ENCODE peak calls at places on chromosomes 13 and 19, in ten cellular contexts. One of them, this sample, is unnamed.

GRCh38 chr19:35495107-35496064 is 5.1 kb upstream of the KRTDAP start:
- DNase-seq in T-helper 17 cell: peak; percentile 43
- DNase-seq in stimulated activated CD8-positive, alpha-beta memory T cell treated with anti-CD3 and anti-CD28 coated beads, Interleukin-12 subunit alpha, Interleukin-12 subunit beta, amount 100 ng/mL, for 4 hours: peak; percentile 66
- DNase-seq in Panc1: peak; percentile 33
- DNase-seq in MM.1S: peak; percentile 48
- DNase-seq in HT-29: peak; percentile 66
- DNase-seq in stimulated activated CD4-positive, alpha-beta T cell treated with anti-CD3 and anti-CD28 coated beads, Interleukin-2, amount 100 ng/mL, for 4 hours: peak; percentile 89
- DNase-seq in activated CD4-positive, alpha-beta T cell treated with anti-CD3 and anti-CD28 coated beads for 4 hours: peak; percentile 92
- DNase-seq in activated CD4-positive, CD25-positive, alpha-beta regulatory T cell treated with anti-CD3 and anti-CD28 coated beads, Interleukin-2, amount 50 U/mL, for 16 hours: peak; percentile 52
- DNase-seq in A549: peak; percentile 81
- DNase-seq in this sample: peak; percentile 68

GRCh38 chr13:62684359-62684758 is 1268.7 kb upstream of the PCDH20 start:
- DNase-seq in T-helper 17 cell: no peak
- DNase-seq in stimulated activated CD8-positive, alpha-beta memory T cell treated with anti-CD3 and anti-CD28 coated beads, Interleukin-12 subunit alpha, Interleukin-12 subunit beta, amount 100 ng/mL, for 4 hours: no peak
- DNase-seq in Panc1: no peak
- DNase-seq in MM.1S: no peak
- DNase-seq in HT-29: no peak
- DNase-seq in stimulated activated CD4-positive, alpha-beta T cell treated with anti-CD3 and anti-CD28 coated beads, Interleukin-2, amount 100 ng/mL, for 4 hours: no peak
- DNase-seq in activated CD4-positive, alpha-beta T cell treated with anti-CD3 and anti-CD28 coated beads for 4 hours: no peak
- DNase-seq in activated CD4-positive, CD25-positive, alpha-beta regulatory T cell treated with anti-CD3 and anti-CD28 coated beads, Interleukin-2, amount 50 U/mL, for 16 hours: no peak
- DNase-seq in A549: no peak
- DNase-seq in this sample: no peak

GRCh38 chr13:68727165-68727564 is 1380.5 kb upstream of the ATXN8OS start:
- DNase-seq in T-helper 17 cell: no peak
- DNase-seq in stimulated activated CD8-positive, alpha-beta memory T cell treated with anti-CD3 and anti-CD28 coated beads, Interleukin-12 subunit alpha, Interleukin-12 subunit beta, amount 100 ng/mL, for 4 hours: no peak
- DNase-seq in Panc1: no peak
- DNase-seq in MM.1S: no peak
- DNase-seq in HT-29: no peak
- DNase-seq in stimulated activated CD4-positive, alpha-beta T cell treated with anti-CD3 and anti-CD28 coated beads, Interleukin-2, amount 100 ng/mL, for 4 hours: no peak
- DNase-seq in activated CD4-positive, alpha-beta T cell treated with anti-CD3 and anti-CD28 coated beads for 4 hours: no peak
- DNase-seq in activated CD4-positive, CD25-positive, alpha-beta regulatory T cell treated with anti-CD3 and anti-CD28 coated beads, Interleukin-2, amount 50 U/mL, for 16 hours: no peak
- DNase-seq in A549: no peak
- DNase-seq in this sample: no peak

GRCh38 chr19:38049105-38049649 is 142.2 kb downstream of the SIPA1L3 start:
- DNase-seq in T-helper 17 cell: no peak
- DNase-seq in stimulated activated CD8-positive, alpha-beta memory T cell treated with anti-CD3 and anti-CD28 coated beads, Interleukin-12 subunit alpha, Interleukin-12 subunit beta, amount 100 ng/mL, for 4 hours: peak; percentile 23
- DNase-seq in Panc1: no peak
- DNase-seq in MM.1S: peak; percentile 88
- DNase-seq in HT-29: no peak
- DNase-seq in stimulated activated CD4-positive, alpha-beta T cell treated with anti-CD3 and anti-CD28 coated beads, Interleukin-2, amount 100 ng/mL, for 4 hours: peak; percentile 47
- DNase-seq in activated CD4-positive, alpha-beta T cell treated with anti-CD3 and anti-CD28 coated beads for 4 hours: peak; percentile 61
- DNase-seq in activated CD4-positive, CD25-positive, alpha-beta regulatory T cell treated with anti-CD3 and anti-CD28 coated beads, Interleukin-2, amount 50 U/mL, for 16 hours: peak; percentile 23
- DNase-seq in A549: no peak
- DNase-seq in this sample: peak; percentile 74

GRCh38 chr19:47036233-47036651 is 12.2 kb downstream of the TMEM160 start:
- DNase-seq in T-helper 17 cell: no peak
- DNase-seq in stimulated activated CD8-positive, alpha-beta memory T cell treated with anti-CD3 and anti-CD28 coated beads, Interleukin-12 subunit alpha, Interleukin-12 subunit beta, amount 100 ng/mL, for 4 hours: no peak
- DNase-seq in Panc1: no peak
- DNase-seq in MM.1S: peak; percentile 21
- DNase-seq in HT-29: no peak
- DNase-seq in stimulated activated CD4-positive, alpha-beta T cell treated with anti-CD3 and anti-CD28 coated beads, Interleukin-2, amount 100 ng/mL, for 4 hours: no peak
- DNase-seq in activated CD4-positive, alpha-beta T cell treated with anti-CD3 and anti-CD28 coated beads for 4 hours: peak; percentile 20
- DNase-seq in activated CD4-positive, CD25-positive, alpha-beta regulatory T cell treated with anti-CD3 and anti-CD28 coated beads, Interleukin-2, amount 50 U/mL, for 16 hours: no peak
- DNase-seq in A549: peak; percentile 59
- DNase-seq in this sample: no peak

GRCh38 chr19:313988-314815 is 23.0 kb upstream of the PLPP2 start:
- DNase-seq in T-helper 17 cell: no peak
- DNase-seq in stimulated activated CD8-positive, alpha-beta memory T cell treated with anti-CD3 and anti-CD28 coated beads, Interleukin-12 subunit alpha, Interleukin-12 subunit beta, amount 100 ng/mL, for 4 hours: no peak
- DNase-seq in Panc1: no peak
- DNase-seq in MM.1S: no peak
- DNase-seq in HT-29: no peak
- DNase-seq in stimulated activated CD4-positive, alpha-beta T cell treated with anti-CD3 and anti-CD28 coated beads, Interleukin-2, amount 100 ng/mL, for 4 hours: no peak
- DNase-seq in activated CD4-positive, alpha-beta T cell treated with anti-CD3 and anti-CD28 coated beads for 4 hours: no peak
- DNase-seq in activated CD4-positive, CD25-positive, alpha-beta regulatory T cell treated with anti-CD3 and anti-CD28 coated beads, Interleukin-2, amount 50 U/mL, for 16 hours: no peak
- DNase-seq in A549: no peak
- DNase-seq in this sample: no peak

GRCh38 chr19:10223488-10224213 is 7.5 kb downstream of the S1PR2 start:
- DNase-seq in T-helper 17 cell: no peak
- DNase-seq in stimulated activated CD8-positive, alpha-beta memory T cell treated with anti-CD3 and anti-CD28 coated beads, Interleukin-12 subunit alpha, Interleukin-12 subunit beta, amount 100 ng/mL, for 4 hours: no peak
- DNase-seq in Panc1: no peak
- DNase-seq in MM.1S: no peak
- DNase-seq in HT-29: no peak
- DNase-seq in stimulated activated CD4-positive, alpha-beta T cell treated with anti-CD3 and anti-CD28 coated beads, Interleukin-2, amount 100 ng/mL, for 4 hours: no peak
- DNase-seq in activated CD4-positive, alpha-beta T cell treated with anti-CD3 and anti-CD28 coated beads for 4 hours: no peak
- DNase-seq in activated CD4-positive, CD25-positive, alpha-beta regulatory T cell treated with anti-CD3 and anti-CD28 coated beads, Interleukin-2, amount 50 U/mL, for 16 hours: no peak
- DNase-seq in A549: no peak
- DNase-seq in this sample: no peak

GRCh38 chr19:14197882-14198281 is 8.1 kb downstream of the ADGRL1 start:
- DNase-seq in T-helper 17 cell: no peak
- DNase-seq in stimulated activated CD8-positive, alpha-beta memory T cell treated with anti-CD3 and anti-CD28 coated beads, Interleukin-12 subunit alpha, Interleukin-12 subunit beta, amount 100 ng/mL, for 4 hours: no peak
- DNase-seq in Panc1: no peak
- DNase-seq in MM.1S: no peak
- DNase-seq in HT-29: no peak
- DNase-seq in stimulated activated CD4-positive, alpha-beta T cell treated with anti-CD3 and anti-CD28 coated beads, Interleukin-2, amount 100 ng/mL, for 4 hours: no peak
- DNase-seq in activated CD4-positive, alpha-beta T cell treated with anti-CD3 and anti-CD28 coated beads for 4 hours: no peak
- DNase-seq in activated CD4-positive, CD25-positive, alpha-beta regulatory T cell treated with anti-CD3 and anti-CD28 coated beads, Interleukin-2, amount 50 U/mL, for 16 hours: no peak
- DNase-seq in A549: no peak
- DNase-seq in this sample: no peak

GRCh38 chr19:55546822-55547614 is 1.7 kb upstream of the SBK3 start:
- DNase-seq in T-helper 17 cell: no peak
- DNase-seq in stimulated activated CD8-positive, alpha-beta memory T cell treated with anti-CD3 and anti-CD28 coated beads, Interleukin-12 subunit alpha, Interleukin-12 subunit beta, amount 100 ng/mL, for 4 hours: no peak
- DNase-seq in Panc1: peak; percentile 53
- DNase-seq in MM.1S: no peak
- DNase-seq in HT-29: peak; percentile 80
- DNase-seq in stimulated activated CD4-positive, alpha-beta T cell treated with anti-CD3 and anti-CD28 coated beads, Interleukin-2, amount 100 ng/mL, for 4 hours: no peak
- DNase-seq in activated CD4-positive, alpha-beta T cell treated with anti-CD3 and anti-CD28 coated beads for 4 hours: no peak
- DNase-seq in activated CD4-positive, CD25-positive, alpha-beta regulatory T cell treated with anti-CD3 and anti-CD28 coated beads, Interleukin-2, amount 50 U/mL, for 16 hours: no peak
- DNase-seq in A549: peak; percentile 76
- DNase-seq in this sample: no peak

GRCh38 chr13:51223284-51224270 is 1.4 kb downstream of the FAM124A start:
- DNase-seq in T-helper 17 cell: no peak
- DNase-seq in stimulated activated CD8-positive, alpha-beta memory T cell treated with anti-CD3 and anti-CD28 coated beads, Interleukin-12 subunit alpha, Interleukin-12 subunit beta, amount 100 ng/mL, for 4 hours: no peak
- DNase-seq in Panc1: no peak
- DNase-seq in MM.1S: no peak
- DNase-seq in HT-29: no peak
- DNase-seq in stimulated activated CD4-positive, alpha-beta T cell treated with anti-CD3 and anti-CD28 coated beads, Interleukin-2, amount 100 ng/mL, for 4 hours: no peak
- DNase-seq in activated CD4-positive, alpha-beta T cell treated with anti-CD3 and anti-CD28 coated beads for 4 hours: no peak
- DNase-seq in activated CD4-positive, CD25-positive, alpha-beta regulatory T cell treated with anti-CD3 and anti-CD28 coated beads, Interleukin-2, amount 50 U/mL, for 16 hours: no peak
- DNase-seq in A549: no peak
- DNase-seq in this sample: no peak

GRCh38 chr13:112910016-112910415 is 59.0 kb upstream of the MCF2L start:
- DNase-seq in T-helper 17 cell: no peak
- DNase-seq in stimulated activated CD8-positive, alpha-beta memory T cell treated with anti-CD3 and anti-CD28 coated beads, Interleukin-12 subunit alpha, Interleukin-12 subunit beta, amount 100 ng/mL, for 4 hours: no peak
- DNase-seq in Panc1: no peak
- DNase-seq in MM.1S: no peak
- DNase-seq in HT-29: no peak
- DNase-seq in stimulated activated CD4-positive, alpha-beta T cell treated with anti-CD3 and anti-CD28 coated beads, Interleukin-2, amount 100 ng/mL, for 4 hours: no peak
- DNase-seq in activated CD4-positive, alpha-beta T cell treated with anti-CD3 and anti-CD28 coated beads for 4 hours: no peak
- DNase-seq in activated CD4-positive, CD25-positive, alpha-beta regulatory T cell treated with anti-CD3 and anti-CD28 coated beads, Interleukin-2, amount 50 U/mL, for 16 hours: no peak
- DNase-seq in A549: no peak
- DNase-seq in this sample: no peak

GRCh38 chr19:4914736-4915501 is 5.6 kb downstream of the UHRF1 start:
- DNase-seq in T-helper 17 cell: peak; percentile 65
- DNase-seq in stimulated activated CD8-positive, alpha-beta memory T cell treated with anti-CD3 and anti-CD28 coated beads, Interleukin-12 subunit alpha, Interleukin-12 subunit beta, amount 100 ng/mL, for 4 hours: peak; percentile 56
- DNase-seq in Panc1: no peak
- DNase-seq in MM.1S: no peak
- DNase-seq in HT-29: peak; percentile 83
- DNase-seq in stimulated activated CD4-positive, alpha-beta T cell treated with anti-CD3 and anti-CD28 coated beads, Interleukin-2, amount 100 ng/mL, for 4 hours: peak; percentile 74
- DNase-seq in activated CD4-positive, alpha-beta T cell treated with anti-CD3 and anti-CD28 coated beads for 4 hours: peak; percentile 84
- DNase-seq in activated CD4-positive, CD25-positive, alpha-beta regulatory T cell treated with anti-CD3 and anti-CD28 coated beads, Interleukin-2, amount 50 U/mL, for 16 hours: peak; percentile 53
- DNase-seq in A549: peak; percentile 73
- DNase-seq in this sample: no peak

GRCh38 chr13:109344552-109345157 is 441.7 kb downstream of the IRS2 start:
- DNase-seq in T-helper 17 cell: no peak
- DNase-seq in stimulated activated CD8-positive, alpha-beta memory T cell treated with anti-CD3 and anti-CD28 coated beads, Interleukin-12 subunit alpha, Interleukin-12 subunit beta, amount 100 ng/mL, for 4 hours: no peak
- DNase-seq in Panc1: no peak
- DNase-seq in MM.1S: no peak
- DNase-seq in HT-29: no peak
- DNase-seq in stimulated activated CD4-positive, alpha-beta T cell treated with anti-CD3 and anti-CD28 coated beads, Interleukin-2, amount 100 ng/mL, for 4 hours: no peak
- DNase-seq in activated CD4-positive, alpha-beta T cell treated with anti-CD3 and anti-CD28 coated beads for 4 hours: no peak
- DNase-seq in activated CD4-positive, CD25-positive, alpha-beta regulatory T cell treated with anti-CD3 and anti-CD28 coated beads, Interleukin-2, amount 50 U/mL, for 16 hours: no peak
- DNase-seq in A549: peak; percentile 77
- DNase-seq in this sample: no peak

GRCh38 chr19:10751109-10751972 is 33.5 kb downstream of the DNM2 start:
- DNase-seq in T-helper 17 cell: no peak
- DNase-seq in stimulated activated CD8-positive, alpha-beta memory T cell treated with anti-CD3 and anti-CD28 coated beads, Interleukin-12 subunit alpha, Interleukin-12 subunit beta, amount 100 ng/mL, for 4 hours: no peak
- DNase-seq in Panc1: no peak
- DNase-seq in MM.1S: no peak
- DNase-seq in HT-29: peak; percentile 79
- DNase-seq in stimulated activated CD4-positive, alpha-beta T cell treated with anti-CD3 and anti-CD28 coated beads, Interleukin-2, amount 100 ng/mL, for 4 hours: no peak
- DNase-seq in activated CD4-positive, alpha-beta T cell treated with anti-CD3 and anti-CD28 coated beads for 4 hours: no peak
- DNase-seq in activated CD4-positive, CD25-positive, alpha-beta regulatory T cell treated with anti-CD3 and anti-CD28 coated beads, Interleukin-2, amount 50 U/mL, for 16 hours: no peak
- DNase-seq in A549: no peak
- DNase-seq in this sample: no peak

GRCh38 chr13:43874512-43875092 is 4.9 kb downstream of the CCDC122 start:
- DNase-seq in T-helper 17 cell: no peak
- DNase-seq in stimulated activated CD8-positive, alpha-beta memory T cell treated with anti-CD3 and anti-CD28 coated beads, Interleukin-12 subunit alpha, Interleukin-12 subunit beta, amount 100 ng/mL, for 4 hours: no peak
- DNase-seq in Panc1: no peak
- DNase-seq in MM.1S: peak; percentile 14
- DNase-seq in HT-29: peak; percentile 50
- DNase-seq in stimulated activated CD4-positive, alpha-beta T cell treated with anti-CD3 and anti-CD28 coated beads, Interleukin-2, amount 100 ng/mL, for 4 hours: no peak
- DNase-seq in activated CD4-positive, alpha-beta T cell treated with anti-CD3 and anti-CD28 coated beads for 4 hours: no peak
- DNase-seq in activated CD4-positive, CD25-positive, alpha-beta regulatory T cell treated with anti-CD3 and anti-CD28 coated beads, Interleukin-2, amount 50 U/mL, for 16 hours: no peak
- DNase-seq in A549: no peak
- DNase-seq in this sample: no peak

GRCh38 chr13:109381546-109382180 is 404.7 kb downstream of the IRS2 start:
- DNase-seq in T-helper 17 cell: no peak
- DNase-seq in stimulated activated CD8-positive, alpha-beta memory T cell treated with anti-CD3 and anti-CD28 coated beads, Interleukin-12 subunit alpha, Interleukin-12 subunit beta, amount 100 ng/mL, for 4 hours: no peak
- DNase-seq in Panc1: no peak
- DNase-seq in MM.1S: no peak
- DNase-seq in HT-29: no peak
- DNase-seq in stimulated activated CD4-positive, alpha-beta T cell treated with anti-CD3 and anti-CD28 coated beads, Interleukin-2, amount 100 ng/mL, for 4 hours: no peak
- DNase-seq in activated CD4-positive, alpha-beta T cell treated with anti-CD3 and anti-CD28 coated beads for 4 hours: no peak
- DNase-seq in activated CD4-positive, CD25-positive, alpha-beta regulatory T cell treated with anti-CD3 and anti-CD28 coated beads, Interleukin-2, amount 50 U/mL, for 16 hours: no peak
- DNase-seq in A549: no peak
- DNase-seq in this sample: no peak

GRCh38 chr19:44764975-44765948 is 12.4 kb upstream of the CBLC start:
- DNase-seq in T-helper 17 cell: no peak
- DNase-seq in stimulated activated CD8-positive, alpha-beta memory T cell treated with anti-CD3 and anti-CD28 coated beads, Interleukin-12 subunit alpha, Interleukin-12 subunit beta, amount 100 ng/mL, for 4 hours: no peak
- DNase-seq in Panc1: no peak
- DNase-seq in MM.1S: no peak
- DNase-seq in HT-29: no peak
- DNase-seq in stimulated activated CD4-positive, alpha-beta T cell treated with anti-CD3 and anti-CD28 coated beads, Interleukin-2, amount 100 ng/mL, for 4 hours: no peak
- DNase-seq in activated CD4-positive, alpha-beta T cell treated with anti-CD3 and anti-CD28 coated beads for 4 hours: no peak
- DNase-seq in activated CD4-positive, CD25-positive, alpha-beta regulatory T cell treated with anti-CD3 and anti-CD28 coated beads, Interleukin-2, amount 50 U/mL, for 16 hours: no peak
- DNase-seq in A549: peak; percentile 89
- DNase-seq in this sample: no peak

GRCh38 chr13:40031031-40031430 is 375.6 kb downstream of the COG6 start:
- DNase-seq in T-helper 17 cell: no peak
- DNase-seq in stimulated activated CD8-positive, alpha-beta memory T cell treated with anti-CD3 and anti-CD28 coated beads, Interleukin-12 subunit alpha, Interleukin-12 subunit beta, amount 100 ng/mL, for 4 hours: no peak
- DNase-seq in Panc1: no peak
- DNase-seq in MM.1S: no peak
- DNase-seq in HT-29: no peak
- DNase-seq in stimulated activated CD4-positive, alpha-beta T cell treated with anti-CD3 and anti-CD28 coated beads, Interleukin-2, amount 100 ng/mL, for 4 hours: no peak
- DNase-seq in activated CD4-positive, alpha-beta T cell treated with anti-CD3 and anti-CD28 coated beads for 4 hours: no peak
- DNase-seq in activated CD4-positive, CD25-positive, alpha-beta regulatory T cell treated with anti-CD3 and anti-CD28 coated beads, Interleukin-2, amount 50 U/mL, for 16 hours: no peak
- DNase-seq in A549: no peak
- DNase-seq in this sample: no peak

GRCh38 chr13:99124695-99125334 is 75.8 kb upstream of the UBAC2 start:
- DNase-seq in T-helper 17 cell: no peak
- DNase-seq in stimulated activated CD8-positive, alpha-beta memory T cell treated with anti-CD3 and anti-CD28 coated beads, Interleukin-12 subunit alpha, Interleukin-12 subunit beta, amount 100 ng/mL, for 4 hours: no peak
- DNase-seq in Panc1: peak; percentile 18
- DNase-seq in MM.1S: no peak
- DNase-seq in HT-29: no peak
- DNase-seq in stimulated activated CD4-positive, alpha-beta T cell treated with anti-CD3 and anti-CD28 coated beads, Interleukin-2, amount 100 ng/mL, for 4 hours: no peak
- DNase-seq in activated CD4-positive, alpha-beta T cell treated with anti-CD3 and anti-CD28 coated beads for 4 hours: no peak
- DNase-seq in activated CD4-positive, CD25-positive, alpha-beta regulatory T cell treated with anti-CD3 and anti-CD28 coated beads, Interleukin-2, amount 50 U/mL, for 16 hours: no peak
- DNase-seq in A549: peak; percentile 40
- DNase-seq in this sample: no peak

GRCh38 chr19:45824531-45825262 is 9.6 kb upstream of the RSPH6A start:
- DNase-seq in T-helper 17 cell: no peak
- DNase-seq in stimulated activated CD8-positive, alpha-beta memory T cell treated with anti-CD3 and anti-CD28 coated beads, Interleukin-12 subunit alpha, Interleukin-12 subunit beta, amount 100 ng/mL, for 4 hours: no peak
- DNase-seq in Panc1: no peak
- DNase-seq in MM.1S: no peak
- DNase-seq in HT-29: peak; percentile 54
- DNase-seq in stimulated activated CD4-positive, alpha-beta T cell treated with anti-CD3 and anti-CD28 coated beads, Interleukin-2, amount 100 ng/mL, for 4 hours: no peak
- DNase-seq in activated CD4-positive, alpha-beta T cell treated with anti-CD3 and anti-CD28 coated beads for 4 hours: no peak
- DNase-seq in activated CD4-positive, CD25-positive, alpha-beta regulatory T cell treated with anti-CD3 and anti-CD28 coated beads, Interleukin-2, amount 50 U/mL, for 16 hours: no peak
- DNase-seq in A549: no peak
- DNase-seq in this sample: no peak

GRCh38 chr13:50197705-50198104 is 182.5 kb downstream of the KCNRG start:
- DNase-seq in T-helper 17 cell: no peak
- DNase-seq in stimulated activated CD8-positive, alpha-beta memory T cell treated with anti-CD3 and anti-CD28 coated beads, Interleukin-12 subunit alpha, Interleukin-12 subunit beta, amount 100 ng/mL, for 4 hours: no peak
- DNase-seq in Panc1: no peak
- DNase-seq in MM.1S: no peak
- DNase-seq in HT-29: no peak
- DNase-seq in stimulated activated CD4-positive, alpha-beta T cell treated with anti-CD3 and anti-CD28 coated beads, Interleukin-2, amount 100 ng/mL, for 4 hours: no peak
- DNase-seq in activated CD4-positive, alpha-beta T cell treated with anti-CD3 and anti-CD28 coated beads for 4 hours: no peak
- DNase-seq in activated CD4-positive, CD25-positive, alpha-beta regulatory T cell treated with anti-CD3 and anti-CD28 coated beads, Interleukin-2, amount 50 U/mL, for 16 hours: no peak
- DNase-seq in A549: no peak
- DNase-seq in this sample: no peak

GRCh38 chr19:43132696-43133095 is 50.2 kb upstream of the PSG2 start:
- DNase-seq in T-helper 17 cell: no peak
- DNase-seq in stimulated activated CD8-positive, alpha-beta memory T cell treated with anti-CD3 and anti-CD28 coated beads, Interleukin-12 subunit alpha, Interleukin-12 subunit beta, amount 100 ng/mL, for 4 hours: no peak
- DNase-seq in Panc1: no peak
- DNase-seq in MM.1S: no peak
- DNase-seq in HT-29: no peak
- DNase-seq in stimulated activated CD4-positive, alpha-beta T cell treated with anti-CD3 and anti-CD28 coated beads, Interleukin-2, amount 100 ng/mL, for 4 hours: no peak
- DNase-seq in activated CD4-positive, alpha-beta T cell treated with anti-CD3 and anti-CD28 coated beads for 4 hours: no peak
- DNase-seq in activated CD4-positive, CD25-positive, alpha-beta regulatory T cell treated with anti-CD3 and anti-CD28 coated beads, Interleukin-2, amount 50 U/mL, for 16 hours: no peak
- DNase-seq in A549: no peak
- DNase-seq in this sample: no peak

GRCh38 chr13:46143239-46143701 is 38.4 kb upstream of the CPB2 start:
- DNase-seq in T-helper 17 cell: no peak
- DNase-seq in stimulated activated CD8-positive, alpha-beta memory T cell treated with anti-CD3 and anti-CD28 coated beads, Interleukin-12 subunit alpha, Interleukin-12 subunit beta, amount 100 ng/mL, for 4 hours: no peak
- DNase-seq in Panc1: no peak
- DNase-seq in MM.1S: no peak
- DNase-seq in HT-29: peak; percentile 30
- DNase-seq in stimulated activated CD4-positive, alpha-beta T cell treated with anti-CD3 and anti-CD28 coated beads, Interleukin-2, amount 100 ng/mL, for 4 hours: no peak
- DNase-seq in activated CD4-positive, alpha-beta T cell treated with anti-CD3 and anti-CD28 coated beads for 4 hours: no peak
- DNase-seq in activated CD4-positive, CD25-positive, alpha-beta regulatory T cell treated with anti-CD3 and anti-CD28 coated beads, Interleukin-2, amount 50 U/mL, for 16 hours: no peak
- DNase-seq in A549: peak; percentile 69
- DNase-seq in this sample: no peak

GRCh38 chr19:40367577-40368434 is 19.3 kb downstream of the PLD3 start:
- DNase-seq in T-helper 17 cell: no peak
- DNase-seq in stimulated activated CD8-positive, alpha-beta memory T cell treated with anti-CD3 and anti-CD28 coated beads, Interleukin-12 subunit alpha, Interleukin-12 subunit beta, amount 100 ng/mL, for 4 hours: no peak
- DNase-seq in Panc1: no peak
- DNase-seq in MM.1S: no peak
- DNase-seq in HT-29: no peak
- DNase-seq in stimulated activated CD4-positive, alpha-beta T cell treated with anti-CD3 and anti-CD28 coated beads, Interleukin-2, amount 100 ng/mL, for 4 hours: no peak
- DNase-seq in activated CD4-positive, alpha-beta T cell treated with anti-CD3 and anti-CD28 coated beads for 4 hours: no peak
- DNase-seq in activated CD4-positive, CD25-positive, alpha-beta regulatory T cell treated with anti-CD3 and anti-CD28 coated beads, Interleukin-2, amount 50 U/mL, for 16 hours: no peak
- DNase-seq in A549: no peak
- DNase-seq in this sample: no peak

GRCh38 chr13:45015300-45015699 is 26.0 kb downstream of the GPALPP1 start:
- DNase-seq in T-helper 17 cell: no peak
- DNase-seq in stimulated activated CD8-positive, alpha-beta memory T cell treated with anti-CD3 and anti-CD28 coated beads, Interleukin-12 subunit alpha, Interleukin-12 subunit beta, amount 100 ng/mL, for 4 hours: no peak
- DNase-seq in Panc1: no peak
- DNase-seq in MM.1S: no peak
- DNase-seq in HT-29: no peak
- DNase-seq in stimulated activated CD4-positive, alpha-beta T cell treated with anti-CD3 and anti-CD28 coated beads, Interleukin-2, amount 100 ng/mL, for 4 hours: no peak
- DNase-seq in activated CD4-positive, alpha-beta T cell treated with anti-CD3 and anti-CD28 coated beads for 4 hours: no peak
- DNase-seq in activated CD4-positive, CD25-positive, alpha-beta regulatory T cell treated with anti-CD3 and anti-CD28 coated beads, Interleukin-2, amount 50 U/mL, for 16 hours: no peak
- DNase-seq in A549: no peak
- DNase-seq in this sample: no peak

GRCh38 chr13:103187621-103188020 is 121.4 kb upstream of the SLC10A2 start:
- DNase-seq in T-helper 17 cell: no peak
- DNase-seq in stimulated activated CD8-positive, alpha-beta memory T cell treated with anti-CD3 and anti-CD28 coated beads, Interleukin-12 subunit alpha, Interleukin-12 subunit beta, amount 100 ng/mL, for 4 hours: no peak
- DNase-seq in Panc1: no peak
- DNase-seq in MM.1S: no peak
- DNase-seq in HT-29: peak; percentile 19
- DNase-seq in stimulated activated CD4-positive, alpha-beta T cell treated with anti-CD3 and anti-CD28 coated beads, Interleukin-2, amount 100 ng/mL, for 4 hours: no peak
- DNase-seq in activated CD4-positive, alpha-beta T cell treated with anti-CD3 and anti-CD28 coated beads for 4 hours: no peak
- DNase-seq in activated CD4-positive, CD25-positive, alpha-beta regulatory T cell treated with anti-CD3 and anti-CD28 coated beads, Interleukin-2, amount 50 U/mL, for 16 hours: no peak
- DNase-seq in A549: no peak
- DNase-seq in this sample: peak; percentile 60

GRCh38 chr19:40223135-40223822 is 3.2 kb downstream of the CCNP start:
- DNase-seq in T-helper 17 cell: peak; percentile 36
- DNase-seq in stimulated activated CD8-positive, alpha-beta memory T cell treated with anti-CD3 and anti-CD28 coated beads, Interleukin-12 subunit alpha, Interleukin-12 subunit beta, amount 100 ng/mL, for 4 hours: no peak
- DNase-seq in Panc1: no peak
- DNase-seq in MM.1S: no peak
- DNase-seq in HT-29: peak; percentile 86
- DNase-seq in stimulated activated CD4-positive, alpha-beta T cell treated with anti-CD3 and anti-CD28 coated beads, Interleukin-2, amount 100 ng/mL, for 4 hours: no peak
- DNase-seq in activated CD4-positive, alpha-beta T cell treated with anti-CD3 and anti-CD28 coated beads for 4 hours: peak; percentile 14
- DNase-seq in activated CD4-positive, CD25-positive, alpha-beta regulatory T cell treated with anti-CD3 and anti-CD28 coated beads, Interleukin-2, amount 50 U/mL, for 16 hours: no peak
- DNase-seq in A549: no peak
- DNase-seq in this sample: no peak

GRCh38 chr19:8512115-8512967 is 1.6 kb downstream of the ZNF414 start:
- DNase-seq in T-helper 17 cell: no peak
- DNase-seq in stimulated activated CD8-positive, alpha-beta memory T cell treated with anti-CD3 and anti-CD28 coated beads, Interleukin-12 subunit alpha, Interleukin-12 subunit beta, amount 100 ng/mL, for 4 hours: no peak
- DNase-seq in Panc1: no peak
- DNase-seq in MM.1S: no peak
- DNase-seq in HT-29: peak; percentile 20
- DNase-seq in stimulated activated CD4-positive, alpha-beta T cell treated with anti-CD3 and anti-CD28 coated beads, Interleukin-2, amount 100 ng/mL, for 4 hours: no peak
- DNase-seq in activated CD4-positive, alpha-beta T cell treated with anti-CD3 and anti-CD28 coated beads for 4 hours: no peak
- DNase-seq in activated CD4-positive, CD25-positive, alpha-beta regulatory T cell treated with anti-CD3 and anti-CD28 coated beads, Interleukin-2, amount 50 U/mL, for 16 hours: no peak
- DNase-seq in A549: peak; percentile 72
- DNase-seq in this sample: no peak

This sample was measured in RPMI8226.